ENCODE peak calls at places on chromosomes 6 and 20, in seven cellular contexts. One of them, this sample, is unnamed.
A peak's percentile ranks its signal among the peaks of the same experiment; 100 is the strongest.

GRCh38 chr6:79868098-79868722 is 79.1 kb downstream of the ELOVL4 start:
- DNase-seq in H9: peak; percentile 38
- DNase-seq in left lung: no peak
- DNase-seq in PC-3: peak; percentile 80
- DNase-seq in heart left ventricle: no peak
- DNase-seq in tibial nerve: peak; percentile 65
- DNase-seq in K562: peak; percentile 37
- DNase-seq in this sample: peak; percentile 55

GRCh38 chr20:6299451-6299850 is 176.6 kb upstream of the FERMT1 start:
- DNase-seq in tibial nerve: no peak
- DNase-seq in K562: no peak
- DNase-seq in heart left ventricle: no peak
- DNase-seq in left lung: peak; percentile 74
- DNase-seq in PC-3: peak; percentile 35
- DNase-seq in H9: no peak
- DNase-seq in this sample: no peak

GRCh38 chr20:25295386-25296093 is 47.7 kb downstream of the PYGB start:
- DNase-seq in heart left ventricle: no peak
- DNase-seq in PC-3: no peak
- DNase-seq in left lung: no peak
- DNase-seq in K562: peak; percentile 19
- DNase-seq in tibial nerve: no peak
- DNase-seq in H9: peak; percentile 50
- DNase-seq in this sample: no peak

GRCh38 chr20:49247792-49248191 is 28.6 kb downstream of the DDX27 start:
- DNase-seq in K562: no peak
- DNase-seq in PC-3: no peak
- DNase-seq in tibial nerve: no peak
- DNase-seq in left lung: no peak
- DNase-seq in heart left ventricle: no peak
- DNase-seq in H9: no peak
- DNase-seq in this sample: no peak

GRCh38 chr6:11491596-11491995 is 46.0 kb upstream of the TMEM170B start:
- DNase-seq in tibial nerve: no peak
- DNase-seq in left lung: no peak
- DNase-seq in heart left ventricle: no peak
- DNase-seq in PC-3: no peak
- DNase-seq in H9: no peak
- DNase-seq in K562: no peak
- DNase-seq in this sample: no peak

GRCh38 chr20:55535366-55535765 is 470.0 kb downstream of the CBLN4 start:
- DNase-seq in H9: no peak
- DNase-seq in tibial nerve: no peak
- DNase-seq in heart left ventricle: no peak
- DNase-seq in K562: no peak
- DNase-seq in PC-3: no peak
- DNase-seq in left lung: no peak
- DNase-seq in this sample: no peak

GRCh38 chr20:59082981-59083380 is 40.4 kb upstream of the PRELID3B start:
- DNase-seq in tibial nerve: no peak
- DNase-seq in PC-3: peak; percentile 82
- DNase-seq in heart left ventricle: no peak
- DNase-seq in left lung: no peak
- DNase-seq in H9: no peak
- DNase-seq in K562: no peak
- DNase-seq in this sample: no peak

GRCh38 chr6:157276134-157276532 is 47.2 kb downstream of the TMEM242 start:
- DNase-seq in H9: peak; percentile 6
- DNase-seq in PC-3: no peak
- DNase-seq in tibial nerve: no peak
- DNase-seq in left lung: no peak
- DNase-seq in heart left ventricle: no peak
- DNase-seq in K562: no peak
- DNase-seq in this sample: no peak

GRCh38 chr6:109073344-109074235 is 21.1 kb downstream of the SESN1 start:
- DNase-seq in H9: no peak
- DNase-seq in left lung: no peak
- DNase-seq in PC-3: peak; percentile 74
- DNase-seq in heart left ventricle: no peak
- DNase-seq in K562: peak; percentile 27
- DNase-seq in tibial nerve: peak; percentile 74
- DNase-seq in this sample: peak; percentile 58

GRCh38 chr20:63244468-63244867 is 8.8 kb downstream of the BIRC7 start:
- DNase-seq in H9: no peak
- DNase-seq in heart left ventricle: no peak
- DNase-seq in K562: no peak
- DNase-seq in tibial nerve: no peak
- DNase-seq in left lung: no peak
- DNase-seq in PC-3: no peak
- DNase-seq in this sample: no peak

GRCh38 chr6:125834347-125834746 is 43.6 kb downstream of the NCOA7 start:
- DNase-seq in left lung: no peak
- DNase-seq in H9: no peak
- DNase-seq in PC-3: no peak
- DNase-seq in heart left ventricle: no peak
- DNase-seq in K562: no peak
- DNase-seq in tibial nerve: no peak
- DNase-seq in this sample: no peak

GRCh38 chr20:1854246-1854645 is 41.0 kb upstream of the SIRPA start:
- DNase-seq in H9: no peak
- DNase-seq in PC-3: no peak
- DNase-seq in tibial nerve: no peak
- DNase-seq in K562: no peak
- DNase-seq in heart left ventricle: no peak
- DNase-seq in left lung: no peak
- DNase-seq in this sample: no peak

GRCh38 chr6:1145756-1146218 is 166.1 kb upstream of the FOXQ1 start:
- DNase-seq in K562: no peak
- DNase-seq in left lung: no peak
- DNase-seq in PC-3: no peak
- DNase-seq in heart left ventricle: no peak
- DNase-seq in H9: no peak
- DNase-seq in tibial nerve: no peak
- DNase-seq in this sample: no peak

GRCh38 chr6:85436408-85436807 is 13.5 kb upstream of the NT5E start:
- DNase-seq in PC-3: no peak
- DNase-seq in H9: no peak
- DNase-seq in K562: no peak
- DNase-seq in tibial nerve: peak; percentile 40
- DNase-seq in left lung: no peak
- DNase-seq in heart left ventricle: no peak
- DNase-seq in this sample: no peak

GRCh38 chr20:61766921-61767610 is 298.6 kb downstream of the TAF4 start:
- DNase-seq in left lung: no peak
- DNase-seq in K562: no peak
- DNase-seq in heart left ventricle: no peak
- DNase-seq in H9: no peak
- DNase-seq in PC-3: no peak
- DNase-seq in tibial nerve: no peak
- DNase-seq in this sample: no peak

GRCh38 chr6:167268683-167269280 is 22.3 kb upstream of the UNC93A start:
- DNase-seq in heart left ventricle: no peak
- DNase-seq in H9: no peak
- DNase-seq in tibial nerve: no peak
- DNase-seq in PC-3: no peak
- DNase-seq in left lung: no peak
- DNase-seq in K562: no peak
- DNase-seq in this sample: no peak

GRCh38 chr6:160088069-160088773 is 33.4 kb upstream of the SLC22A1 start:
- DNase-seq in left lung: no peak
- DNase-seq in H9: peak; percentile 44
- DNase-seq in PC-3: peak; percentile 78
- DNase-seq in heart left ventricle: no peak
- DNase-seq in K562: peak; percentile 43
- DNase-seq in tibial nerve: peak; percentile 84
- DNase-seq in this sample: peak; percentile 79

GRCh38 chr20:24965065-24965919 is 16.2 kb downstream of the CST7 start:
- DNase-seq in left lung: no peak
- DNase-seq in K562: no peak
- DNase-seq in PC-3: no peak
- DNase-seq in heart left ventricle: no peak
- DNase-seq in tibial nerve: no peak
- DNase-seq in H9: peak; percentile 12
- DNase-seq in this sample: no peak

GRCh38 chr20:24289737-24290481 is 179.5 kb upstream of the SYNDIG1 start:
- DNase-seq in H9: peak; percentile 38
- DNase-seq in tibial nerve: no peak
- DNase-seq in left lung: no peak
- DNase-seq in K562: no peak
- DNase-seq in heart left ventricle: no peak
- DNase-seq in PC-3: no peak
- DNase-seq in this sample: no peak

GRCh38 chr6:35668708-35669440 is 19.8 kb downstream of the FKBP5 start:
- DNase-seq in left lung: no peak
- DNase-seq in heart left ventricle: no peak
- DNase-seq in PC-3: peak; percentile 21
- DNase-seq in tibial nerve: no peak
- DNase-seq in K562: no peak
- DNase-seq in H9: no peak
- DNase-seq in this sample: no peak

GRCh38 chr6:35665573-35665972 is 23.1 kb downstream of the FKBP5 start:
- DNase-seq in H9: no peak
- DNase-seq in PC-3: no peak
- DNase-seq in K562: no peak
- DNase-seq in left lung: no peak
- DNase-seq in heart left ventricle: no peak
- DNase-seq in tibial nerve: no peak
- DNase-seq in this sample: no peak

GRCh38 chr6:35668096-35668495 is 20.6 kb downstream of the FKBP5 start:
- DNase-seq in left lung: no peak
- DNase-seq in heart left ventricle: no peak
- DNase-seq in tibial nerve: no peak
- DNase-seq in PC-3: no peak
- DNase-seq in H9: no peak
- DNase-seq in K562: no peak
- DNase-seq in this sample: no peak

GRCh38 chr6:35673755-35674154 is 15.0 kb downstream of the FKBP5 start:
- DNase-seq in H9: no peak
- DNase-seq in left lung: no peak
- DNase-seq in K562: no peak
- DNase-seq in PC-3: no peak
- DNase-seq in tibial nerve: no peak
- DNase-seq in heart left ventricle: no peak
- DNase-seq in this sample: no peak

GRCh38 chr6:35669441-35669776 is 19.3 kb downstream of the FKBP5 start:
- DNase-seq in left lung: no peak
- DNase-seq in tibial nerve: no peak
- DNase-seq in H9: no peak
- DNase-seq in heart left ventricle: no peak
- DNase-seq in PC-3: peak; percentile 9
- DNase-seq in K562: no peak
- DNase-seq in this sample: no peak
- H3K27ac ChIP-seq in left lung: peak overlapping the region; percentile 64
- H3K27ac ChIP-seq in tibial nerve: no peak overlapping the region
- H3K27ac ChIP-seq in H9: no peak overlapping the region
- H3K27ac ChIP-seq in heart left ventricle: peak overlapping the region; percentile 60
- H3K27ac ChIP-seq in PC-3: no peak overlapping the region
- H3K27ac ChIP-seq in K562: no peak overlapping the region
- H3K27ac ChIP-seq in this sample: peak overlapping the region; percentile 47

GRCh38 chr6:169071394-169071793 is 182.3 kb downstream of the THBS2 start:
- DNase-seq in H9: no peak
- DNase-seq in tibial nerve: no peak
- DNase-seq in heart left ventricle: no peak
- DNase-seq in left lung: no peak
- DNase-seq in K562: no peak
- DNase-seq in PC-3: no peak
- DNase-seq in this sample: no peak

GRCh38 chr6:169075211-169075621 is 178.4 kb downstream of the THBS2 start:
- DNase-seq in K562: no peak
- DNase-seq in H9: no peak
- DNase-seq in PC-3: no peak
- DNase-seq in heart left ventricle: no peak
- DNase-seq in left lung: peak; percentile 67
- DNase-seq in tibial nerve: peak; percentile 47
- DNase-seq in this sample: peak; percentile 43

GRCh38 chr6:169072127-169073042 is 181.3 kb downstream of the THBS2 start:
- DNase-seq in tibial nerve: no peak
- DNase-seq in H9: no peak
- DNase-seq in heart left ventricle: no peak
- DNase-seq in left lung: no peak
- DNase-seq in PC-3: no peak
- DNase-seq in K562: no peak
- DNase-seq in this sample: no peak

GRCh38 chr6:169074551-169074950 is 179.1 kb downstream of the THBS2 start:
- DNase-seq in heart left ventricle: no peak
- DNase-seq in left lung: no peak
- DNase-seq in H9: no peak
- DNase-seq in PC-3: no peak
- DNase-seq in K562: no peak
- DNase-seq in tibial nerve: no peak
- DNase-seq in this sample: no peak

DNA sequence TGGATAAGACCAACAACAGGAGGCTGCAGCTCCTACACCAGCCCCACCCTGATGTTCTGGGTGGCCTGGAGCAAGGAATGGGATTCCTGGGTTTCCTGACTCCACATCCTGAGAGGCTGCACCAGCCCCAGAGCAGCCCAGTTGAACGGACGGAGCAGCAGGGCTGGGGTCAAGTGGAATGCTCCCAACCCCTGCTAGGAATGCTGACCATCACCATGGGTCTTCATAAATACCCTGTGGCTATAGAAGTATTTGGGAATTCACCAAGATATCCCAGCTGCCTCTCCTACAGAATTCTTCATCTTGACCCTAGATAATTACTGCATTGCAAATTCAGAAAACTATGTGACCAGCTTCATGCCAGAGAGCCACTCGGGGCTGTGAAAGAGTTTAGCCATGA is 180.3 kb downstream of the THBS2 start:
- DNase-seq in PC-3: no peak
- DNase-seq in left lung: no peak
- DNase-seq in K562: no peak
- DNase-seq in heart left ventricle: no peak
- DNase-seq in tibial nerve: no peak
- DNase-seq in H9: no peak
- DNase-seq in this sample: no peak
- H3K27ac ChIP-seq in PC-3: no peak overlapping the region
- H3K27ac ChIP-seq in left lung: peak overlapping the region; percentile 67
- H3K27ac ChIP-seq in K562: no peak overlapping the region
- H3K27ac ChIP-seq in heart left ventricle: no peak overlapping the region
- H3K27ac ChIP-seq in tibial nerve: peak overlapping the region; percentile 81
- H3K27ac ChIP-seq in H9: no peak overlapping the region
- H3K27ac ChIP-seq in this sample: no peak overlapping the region

DNA sequence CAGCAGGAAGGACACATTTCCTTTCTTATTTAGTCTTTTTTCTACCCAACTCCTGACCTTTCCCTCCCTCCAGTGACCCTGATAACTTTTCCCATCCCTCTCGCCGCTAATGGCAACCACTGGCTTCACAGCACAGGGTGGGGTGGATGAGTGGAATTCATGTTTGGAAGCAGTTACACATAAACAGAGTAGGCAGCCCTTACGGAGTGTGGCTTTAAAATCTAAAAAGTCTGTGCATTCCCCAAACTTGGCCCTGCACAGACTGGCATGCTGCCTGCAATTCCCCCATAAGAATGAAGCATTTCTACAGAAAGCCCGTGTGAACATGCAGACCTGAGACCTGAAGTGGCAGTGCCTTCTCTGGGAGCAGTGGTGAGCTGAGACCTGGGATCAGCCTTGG is 275.9 kb upstream of the PRND start:
- DNase-seq in heart left ventricle: no peak
- DNase-seq in left lung: no peak
- DNase-seq in PC-3: no peak
- DNase-seq in tibial nerve: no peak
- DNase-seq in K562: no peak
- DNase-seq in H9: no peak
- DNase-seq in this sample: no peak
- H3K27ac ChIP-seq in heart left ventricle: no peak overlapping the region
- H3K27ac ChIP-seq in left lung: no peak overlapping the region
- H3K27ac ChIP-seq in PC-3: no peak overlapping the region
- H3K27ac ChIP-seq in tibial nerve: no peak overlapping the region
- H3K27ac ChIP-seq in K562: no peak overlapping the region
- H3K27ac ChIP-seq in H9: no peak overlapping the region
- H3K27ac ChIP-seq in this sample: no peak overlapping the region

GRCh38 chr20:8808180-8808535 is 260.7 kb upstream of the PLCB4 start:
- DNase-seq in tibial nerve: no peak
- DNase-seq in heart left ventricle: no peak
- DNase-seq in K562: no peak
- DNase-seq in left lung: no peak
- DNase-seq in PC-3: no peak
- DNase-seq in H9: no peak
- DNase-seq in this sample: peak; percentile 22
- H3K27ac ChIP-seq in tibial nerve: no peak overlapping the region
- H3K27ac ChIP-seq in heart left ventricle: no peak overlapping the region
- H3K27ac ChIP-seq in K562: no peak overlapping the region
- H3K27ac ChIP-seq in left lung: no peak overlapping the region
- H3K27ac ChIP-seq in PC-3: no peak overlapping the region
- H3K27ac ChIP-seq in H9: no peak overlapping the region
- H3K27ac ChIP-seq in this sample: no peak overlapping the region